ENCODE peak calls at places on chromosomes 2 and 18, in ten cellular contexts. G, D, E, J, O, U, P, Z, R and I are unnamed samples.

GRCh38 chr2:199057936-199058335 is 399.8 kb downstream of the SATB2 start:
- DNase-seq in G (no peak), D (no peak), E (no peak), J (no peak), O (no peak), U (no peak), P (no peak), Z (no peak), R (no peak), I (no peak)

GRCh38 chr18:32036506-32037210 is 18.0 kb downstream of the RNF125 start:
- DNase-seq in G (no peak), D (no peak), E (no peak), J (no peak), O (no peak), U (no peak), P (no peak), Z (no peak), R (no peak), I (no peak)

GRCh38 chr18:50099725-50100414 is 95.1 kb downstream of the MYO5B start:
- DNase-seq in G (no peak), D (no peak), E (no peak), J (no peak), O (peak), U (no peak), P (no peak), Z (no peak), R (no peak), I (no peak)

GRCh38 chr2:45674035-45674791 is 22.7 kb downstream of the PRKCE start:
- DNase-seq in G (no peak), D (no peak), E (no peak), J (no peak), O (no peak), U (no peak), P (no peak), Z (no peak), R (no peak), I (no peak)

GRCh38 chr2:108980076-108980475 is 8.9 kb downstream of the EDAR start:
- DNase-seq in G (no peak), D (no peak), E (no peak), J (no peak), O (no peak), U (no peak), P (no peak), Z (no peak), R (no peak), I (no peak)

GRCh38 chr2:201930831-201931230 is 102.8 kb upstream of the FZD7 start:
- DNase-seq in G (no peak), D (no peak), E (no peak), J (no peak), O (no peak), U (no peak), P (no peak), Z (no peak), R (no peak), I (no peak)

GRCh38 chr2:144456680-144457079 is 63.2 kb downstream of the ZEB2 start:
- DNase-seq in G (no peak), D (no peak), E (peak), J (no peak), O (peak), U (no peak), P (no peak), Z (peak), R (no peak), I (peak)

GRCh38 chr2:29425866-29426265 is 310.7 kb downstream of the CLIP4 start:
- DNase-seq in G (no peak), D (no peak), E (no peak), J (no peak), O (no peak), U (no peak), P (no peak), Z (no peak), R (no peak), I (no peak)

GRCh38 chr2:67400560-67401464 is 3.7 kb downstream of the ETAA1 start:
- DNase-seq in G (no peak), D (no peak), E (no peak), J (no peak), O (no peak), U (no peak), P (no peak), Z (no peak), R (no peak), I (no peak)

GRCh38 chr18:49359732-49360444 is 100.6 kb downstream of the DYM start:
- DNase-seq in G (no peak), D (no peak), E (no peak), J (no peak), O (no peak), U (no peak), P (no peak), Z (no peak), R (no peak), I (no peak)

GRCh38 chr2:224780096-224780495 is 63.9 kb upstream of the CCDC195 start:
- DNase-seq in G (no peak), D (no peak), E (no peak), J (no peak), O (no peak), U (no peak), P (no peak), Z (no peak), R (no peak), I (no peak)

GRCh38 chr2:29841386-29842004 is 79.9 kb downstream of the ALK start:
- DNase-seq in G (no peak), D (no peak), E (peak), J (no peak), O (peak), U (no peak), P (peak), Z (no peak), R (no peak), I (peak)

GRCh38 chr2:96841707-96842495 is 1.9 kb downstream of the ANKRD23 start:
- DNase-seq in G (no peak), D (no peak), E (no peak), J (no peak), O (peak), U (no peak), P (no peak), Z (no peak), R (no peak), I (no peak)

GRCh38 chr2:144357623-144358400 is 162.1 kb downstream of the ZEB2 start:
- DNase-seq in G (no peak), D (no peak), E (peak), J (no peak), O (no peak), U (no peak), P (no peak), Z (no peak), R (no peak), I (peak)

GRCh38 chr2:167706800-167707199 is 540.6 kb downstream of the STK39 start:
- DNase-seq in G (no peak), D (no peak), E (no peak), J (no peak), O (no peak), U (no peak), P (no peak), Z (no peak), R (no peak), I (no peak)

GRCh38 chr2:185337033-185337432 is 401.6 kb upstream of the FSIP2 start:
- DNase-seq in G (no peak), D (no peak), E (no peak), J (no peak), O (no peak), U (no peak), P (no peak), Z (no peak), R (no peak), I (no peak)

GRCh38 chr2:80454628-80455027 is 150.1 kb upstream of the LRRTM1 start:
- DNase-seq in G (no peak), D (peak), E (no peak), J (no peak), O (no peak), U (no peak), P (peak), Z (no peak), R (no peak), I (no peak)

GRCh38 chr2:20656561-20656960 is 5.7 kb upstream of the HS1BP3 start:
- DNase-seq in G (no peak), D (no peak), E (no peak), J (no peak), O (no peak), U (no peak), P (no peak), Z (no peak), R (no peak), I (no peak)

GRCh38 chr2:172377408-172377807 is 50.0 kb upstream of the ITGA6 start:
- DNase-seq in G (no peak), D (no peak), E (no peak), J (no peak), O (no peak), U (no peak), P (no peak), Z (no peak), R (no peak), I (no peak)

GRCh38 chr18:73824684-73825083 is 322.9 kb downstream of the FBXO15 start:
- DNase-seq in G (no peak), D (no peak), E (no peak), J (no peak), O (no peak), U (no peak), P (no peak), Z (no peak), R (no peak), I (no peak)

GRCh38 chr2:153595939-153596338 is 117.4 kb upstream of the RPRM start:
- DNase-seq in G (peak), D (no peak), E (no peak), J (no peak), O (no peak), U (no peak), P (no peak), Z (no peak), R (no peak), I (no peak)

GRCh38 chr18:61755553-61755952 is 137.3 kb downstream of the RNF152 start:
- DNase-seq in G (no peak), D (no peak), E (no peak), J (no peak), O (no peak), U (no peak), P (no peak), Z (no peak), R (no peak), I (no peak)

GRCh38 chr2:196739031-196739430 is 60.5 kb downstream of the GTF3C3 start:
- DNase-seq in G (no peak), D (no peak), E (no peak), J (no peak), O (no peak), U (no peak), P (no peak), Z (no peak), R (no peak), I (no peak)

GRCh38 chr18:22550366-22550765 is 132.7 kb upstream of the CTAGE1 start:
- DNase-seq in G (no peak), D (no peak), E (no peak), J (no peak), O (no peak), U (no peak), P (no peak), Z (no peak), R (no peak), I (no peak)

GRCh38 chr2:175366814-175367213 is 185.3 kb upstream of the ATP5MC3 start:
- DNase-seq in G (no peak), D (peak), E (peak), J (no peak), O (no peak), U (no peak), P (no peak), Z (no peak), R (peak), I (peak)

GRCh38 chr18:49041677-49042570 is 91.2 kb upstream of the SMAD7 start:
- DNase-seq in G (peak), D (peak), E (no peak), J (peak), O (peak), U (no peak), P (peak), Z (peak), R (peak), I (no peak)

GRCh38 chr2:136004920-136005319 is 19.5 kb upstream of the DARS1 start:
- DNase-seq in G (no peak), D (no peak), E (no peak), J (no peak), O (no peak), U (no peak), P (no peak), Z (no peak), R (no peak), I (no peak)

GRCh38 chr18:3827236-3827635 is 377.3 kb downstream of the TGIF1 start:
- DNase-seq in G (no peak), D (no peak), E (no peak), J (no peak), O (no peak), U (no peak), P (no peak), Z (no peak), R (no peak), I (no peak)

GRCh38 chr2:201191132-201191875 is 8.4 kb downstream of the CASP10 start:
- DNase-seq in G (no peak), D (peak), E (no peak), J (no peak), O (no peak), U (no peak), P (no peak), Z (no peak), R (no peak), I (no peak)

GRCh38 chr18:67600181-67600631 is 83.7 kb upstream of the DSEL start:
- DNase-seq in G (no peak), D (no peak), E (no peak), J (no peak), O (no peak), U (no peak), P (no peak), Z (no peak), R (no peak), I (peak)

GRCh38 chr2:113183264-113183663 is 9.5 kb downstream of the PSD4 start:
- DNase-seq in G (no peak), D (no peak), E (no peak), J (no peak), O (no peak), U (no peak), P (no peak), Z (no peak), R (no peak), I (no peak)

GRCh38 chr2:109213646-109214417 is 84.8 kb downstream of the SH3RF3 start:
- DNase-seq in G (no peak), D (no peak), E (no peak), J (peak), O (peak), U (no peak), P (no peak), Z (peak), R (no peak), I (peak)

GRCh38 chr2:24075915-24076848 is at the start of gene SF3B6:
- DNase-seq in G (peak), D (peak), E (peak), J (peak), O (peak), U (peak), P (peak), Z (peak), R (peak), I (peak)

GRCh38 chr2:24075259-24075658 is 867 bp downstream of the SF3B6 start:
- DNase-seq in G (no peak), D (no peak), E (no peak), J (no peak), O (no peak), U (no peak), P (no peak), Z (no peak), R (no peak), I (no peak)

GRCh38 chr2:24077879-24078278 is 1.8 kb upstream of the SF3B6 start:
- DNase-seq in G (no peak), D (no peak), E (no peak), J (no peak), O (no peak), U (no peak), P (no peak), Z (no peak), R (no peak), I (no peak)

GRCh38 chr2:24077535-24077877 is 1.4 kb upstream of the SF3B6 start:
- DNase-seq in G (no peak), D (no peak), E (no peak), J (no peak), O (no peak), U (peak), P (no peak), Z (no peak), R (peak), I (no peak)

GRCh38 chr2:24076849-24077534 is 866 bp upstream of the SF3B6 start:
- DNase-seq in G (no peak), D (no peak), E (no peak), J (no peak), O (no peak), U (no peak), P (no peak), Z (peak), R (no peak), I (no peak)
- TF ChIP-seq POLR2A in G (no peak), D (no peak), E (no peak), J (peak), O (no peak), U (peak), P (peak), Z (peak), R (peak), I (no peak)

GRCh38 chr2:157874997-157875719 is 972 bp downstream of the ACVR1 start:
- DNase-seq in G (no peak), D (peak), E (no peak), J (peak), O (peak), U (peak), P (peak), Z (peak), R (peak), I (peak)

GRCh38 chr2:157876771-157877108 is 610 bp upstream of the ACVR1 start:
- DNase-seq in G (no peak), D (no peak), E (no peak), J (no peak), O (no peak), U (no peak), P (no peak), Z (no peak), R (no peak), I (no peak)

GRCh38 chr2:157877761-157878400 is 1.8 kb upstream of the ACVR1 start:
- DNase-seq in G (no peak), D (no peak), E (no peak), J (no peak), O (no peak), U (no peak), P (no peak), Z (no peak), R (no peak), I (no peak)

GRCh38 chr2:157875720-157876065 is 437 bp downstream of the ACVR1 start:
- DNase-seq in G (peak), D (peak), E (peak), J (peak), O (no peak), U (peak), P (peak), Z (peak), R (peak), I (no peak)

DNA sequence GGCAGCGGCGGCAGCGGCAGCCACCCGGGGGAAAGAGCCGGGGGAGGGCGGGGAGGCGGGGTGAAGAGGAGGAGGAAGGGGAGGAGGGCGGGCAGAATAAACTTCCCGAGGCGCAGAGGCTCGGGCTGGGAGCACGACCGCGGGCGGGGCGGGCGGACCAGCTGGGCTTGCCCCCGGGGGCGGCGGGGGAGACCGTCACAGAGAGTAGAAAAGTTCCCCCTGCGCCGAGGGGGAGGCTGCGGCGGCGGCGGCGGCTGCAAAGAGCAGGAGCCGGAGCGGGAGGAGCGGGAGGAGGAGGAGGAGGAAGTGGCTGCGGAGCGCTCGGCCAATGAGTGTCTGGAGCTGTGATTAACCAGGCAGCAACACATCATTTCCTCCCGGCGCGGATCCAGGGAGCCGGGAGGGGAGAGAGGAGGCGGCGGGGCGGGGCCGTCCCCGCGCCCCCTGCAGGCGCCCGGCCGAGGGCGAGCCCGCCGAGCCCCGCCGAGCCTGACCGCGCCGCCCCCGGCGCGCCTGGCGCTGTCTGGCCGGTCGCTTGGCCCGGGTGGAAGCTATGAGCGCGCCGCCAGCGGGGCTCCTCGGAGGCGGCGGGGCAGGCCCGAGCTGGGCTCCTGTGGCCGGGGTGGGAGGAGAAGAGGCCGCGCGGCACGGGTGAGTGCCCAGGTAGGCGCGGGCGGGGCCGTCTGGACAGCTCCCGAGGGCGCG is at the start of gene ACVR1:
- DNase-seq in G (peak), D (peak), E (peak), J (peak), O (peak), U (peak), P (peak), Z (peak), R (peak), I (peak)
- TF ChIP-seq POLR2A in G (no peak), D (no peak), E (no peak), J (peak), O (peak), U (peak), P (peak), Z (peak), R (peak), I (peak)

GRCh38 chr2:178194600-178195389 is 483 bp downstream of the OSBPL6 start:
- DNase-seq in G (peak), D (peak), E (no peak), J (peak), O (peak), U (peak), P (peak), Z (no peak), R (no peak), I (peak)

GRCh38 chr2:178190938-178191910 is 3.1 kb upstream of the OSBPL6 start:
- DNase-seq in G (no peak), D (no peak), E (no peak), J (no peak), O (no peak), U (no peak), P (no peak), Z (no peak), R (no peak), I (no peak)

GRCh38 chr2:178193496-178193822 is 853 bp upstream of the OSBPL6 start:
- DNase-seq in G (no peak), D (no peak), E (no peak), J (no peak), O (peak), U (no peak), P (no peak), Z (no peak), R (no peak), I (no peak)

GRCh38 chr2:178195390-178196166 is 1.3 kb downstream of the OSBPL6 start:
- DNase-seq in G (no peak), D (no peak), E (peak), J (no peak), O (no peak), U (no peak), P (no peak), Z (no peak), R (no peak), I (no peak)

DNA sequence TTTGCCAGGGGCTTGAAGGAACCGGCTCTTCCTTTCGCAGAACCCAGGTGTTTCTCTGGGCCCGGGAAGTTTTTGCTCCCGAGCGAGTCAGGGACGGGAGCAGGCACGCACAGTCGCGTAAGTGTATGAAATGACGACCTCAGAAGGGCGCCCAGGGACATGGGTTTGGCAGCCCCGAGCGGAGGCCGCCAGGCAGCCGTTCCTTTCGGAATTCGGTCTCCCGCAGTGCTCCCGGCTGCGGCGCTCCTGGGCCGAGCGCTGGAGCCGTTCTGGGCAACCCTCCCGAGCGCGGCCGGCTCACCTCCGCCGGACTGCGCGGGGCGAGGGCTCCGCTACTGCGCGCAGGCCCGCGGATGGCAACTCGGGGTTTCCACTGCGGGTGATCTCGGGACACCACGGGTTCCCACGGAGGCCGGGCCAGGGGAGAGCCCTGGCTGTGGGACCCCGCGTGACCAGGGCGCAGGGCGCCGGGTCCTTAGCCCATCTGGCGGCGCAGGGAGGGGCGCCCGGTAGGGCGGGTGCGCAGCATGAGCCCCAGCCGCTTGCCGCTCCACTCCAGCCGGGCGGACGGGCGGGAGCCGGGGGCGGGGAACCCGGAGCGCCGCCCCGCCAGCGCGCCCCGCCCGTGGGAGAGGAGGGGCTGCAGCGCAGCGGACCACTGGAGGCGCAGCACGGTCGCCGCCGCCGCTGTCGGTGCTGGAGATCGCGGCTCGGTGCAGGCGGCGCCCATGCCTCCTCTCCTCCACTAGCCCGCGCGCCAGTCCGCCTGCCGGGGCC is at the start of gene OSBPL6:
- DNase-seq in G (peak), D (peak), E (peak), J (peak), O (peak), U (peak), P (peak), Z (peak), R (peak), I (peak)
- TF ChIP-seq POLR2A in G (no peak), D (peak), E (peak), J (no peak), O (peak), U (peak), P (peak), Z (peak), R (no peak), I (peak)

GRCh38 chr2:148299616-148300015 is 278.7 kb downstream of the MBD5 start:
- DNase-seq in G (no peak), D (no peak), E (no peak), J (no peak), O (no peak), U (no peak), P (no peak), Z (no peak), R (no peak), I (no peak)

GRCh38 chr2:148300534-148300933 is 279.6 kb downstream of the MBD5 start:
- DNase-seq in G (no peak), D (no peak), E (no peak), J (no peak), O (no peak), U (no peak), P (no peak), Z (no peak), R (no peak), I (no peak)

GRCh38 chr2:148302526-148302925 is 281.6 kb downstream of the MBD5 start:
- DNase-seq in G (no peak), D (no peak), E (no peak), J (no peak), O (no peak), U (no peak), P (no peak), Z (no peak), R (no peak), I (no peak)

GRCh38 chr2:148301362-148301761 is 280.5 kb downstream of the MBD5 start:
- DNase-seq in G (no peak), D (no peak), E (no peak), J (no peak), O (no peak), U (no peak), P (no peak), Z (no peak), R (no peak), I (no peak)

GRCh38 chr2:148298201-148298600 is 277.3 kb downstream of the MBD5 start:
- DNase-seq in G (no peak), D (no peak), E (no peak), J (no peak), O (no peak), U (no peak), P (no peak), Z (no peak), R (no peak), I (peak)
- TF ChIP-seq POLR2A in G (no peak), D (no peak), E (no peak), J (no peak), O (no peak), U (no peak), P (no peak), Z (no peak), R (no peak), I (no peak)